ENCODE peak calls at places on chromosomes 12 and 14, in six cellular contexts. N, O, Z, V, P and Y are unnamed samples. For H3K4me1, the result is how much of the 10 kb centered on the place peaks cover.

GRCh38 chr12:131408036-131408365 is 302.9 kb upstream of the SFSWAP start:
- DNase-seq in P (no peak), N (no peak), V (no peak), Z (no peak), O (no peak), Y (no peak)

GRCh38 chr14:58288106-58288792 is 10.1 kb upstream of the ARID4A start:
- DNase-seq in V (no peak), P (no peak), Z (no peak), O (no peak), N (no peak), Y (no peak)

GRCh38 chr12:95115641-95116040 is 42.2 kb upstream of the NR2C1 start:
- DNase-seq in N (no peak), V (peak), O (no peak), P (no peak), Z (no peak), Y (no peak)

GRCh38 chr14:75343914-75344313 is 65.3 kb downstream of the FOS start:
- DNase-seq in Z (no peak), P (peak), O (no peak), V (no peak), N (no peak), Y (no peak)

GRCh38 chr14:64899958-64900357 is 14.3 kb upstream of the CHURC1 start:
- DNase-seq in N (no peak), V (no peak), O (no peak), P (no peak), Z (no peak), Y (no peak)

GRCh38 chr12:113777751-113778150 is 188.4 kb downstream of the RBM19 start:
- DNase-seq in P (no peak), V (no peak), Z (no peak), O (no peak), N (no peak), Y (no peak)

GRCh38 chr14:104207142-104207845 is 68.9 kb downstream of the KIF26A start:
- DNase-seq in V (no peak), P (no peak), O (no peak), N (no peak), Z (no peak), Y (no peak)

GRCh38 chr12:79124385-79124784 is 259.8 kb downstream of the SYT1 start:
- DNase-seq in Z (no peak), V (no peak), P (no peak), N (no peak), O (no peak), Y (no peak)

GRCh38 chr12:108198043-108198442 is 69.0 kb downstream of the WSCD2 start:
- DNase-seq in Z (no peak), V (no peak), P (no peak), O (no peak), N (no peak), Y (no peak)

GRCh38 chr12:111248221-111248620 is 120.7 kb downstream of the PHETA1 start:
- DNase-seq in Z (no peak), V (peak), P (no peak), N (no peak), O (no peak), Y (no peak)

GRCh38 chr12:15933751-15934150 is 22.6 kb downstream of the DERA start:
- DNase-seq in P (no peak), O (no peak), Z (no peak), N (no peak), V (no peak), Y (no peak)

GRCh38 chr12:28909291-28909690 is 239.8 kb upstream of the FAR2 start:
- DNase-seq in N (no peak), O (no peak), Z (no peak), P (no peak), V (peak), Y (no peak)

GRCh38 chr14:77088219-77088618 is 9.8 kb upstream of the CIPC start:
- DNase-seq in V (peak), O (peak), N (peak), P (no peak), Z (no peak), Y (no peak)

GRCh38 chr12:48765753-48766162 is 23.1 kb downstream of the ADCY6 start:
- DNase-seq in Z (no peak), O (no peak), P (no peak), N (no peak), V (no peak), Y (no peak)

DNA sequence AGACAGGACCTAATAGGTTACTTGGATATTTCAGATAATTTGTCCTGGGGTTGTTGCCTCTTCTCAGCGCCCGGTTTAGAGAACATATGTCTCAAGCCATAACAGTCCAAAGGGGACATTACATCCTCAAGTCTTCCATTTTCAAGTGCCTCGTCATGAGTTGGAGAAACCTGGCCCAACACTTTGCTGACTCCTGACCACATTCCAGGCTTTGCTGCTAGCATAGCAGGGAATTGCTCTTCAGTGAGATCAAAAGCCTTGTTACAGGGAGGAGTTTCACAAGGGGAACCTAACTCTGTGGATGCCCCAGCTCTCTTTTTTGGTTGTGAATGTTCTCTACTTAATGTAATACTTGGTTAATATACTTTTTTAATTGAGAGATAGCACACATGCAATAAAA is 8.2 kb upstream of the MMP19 start:
- DNase-seq in O (no peak), Z (no peak), P (no peak), N (no peak), V (no peak), Y (no peak)
- H3K27ac ChIP-seq in O (no peak), Z (no peak), P (no peak), N (no peak), V (no peak), Y (no peak)

DNA sequence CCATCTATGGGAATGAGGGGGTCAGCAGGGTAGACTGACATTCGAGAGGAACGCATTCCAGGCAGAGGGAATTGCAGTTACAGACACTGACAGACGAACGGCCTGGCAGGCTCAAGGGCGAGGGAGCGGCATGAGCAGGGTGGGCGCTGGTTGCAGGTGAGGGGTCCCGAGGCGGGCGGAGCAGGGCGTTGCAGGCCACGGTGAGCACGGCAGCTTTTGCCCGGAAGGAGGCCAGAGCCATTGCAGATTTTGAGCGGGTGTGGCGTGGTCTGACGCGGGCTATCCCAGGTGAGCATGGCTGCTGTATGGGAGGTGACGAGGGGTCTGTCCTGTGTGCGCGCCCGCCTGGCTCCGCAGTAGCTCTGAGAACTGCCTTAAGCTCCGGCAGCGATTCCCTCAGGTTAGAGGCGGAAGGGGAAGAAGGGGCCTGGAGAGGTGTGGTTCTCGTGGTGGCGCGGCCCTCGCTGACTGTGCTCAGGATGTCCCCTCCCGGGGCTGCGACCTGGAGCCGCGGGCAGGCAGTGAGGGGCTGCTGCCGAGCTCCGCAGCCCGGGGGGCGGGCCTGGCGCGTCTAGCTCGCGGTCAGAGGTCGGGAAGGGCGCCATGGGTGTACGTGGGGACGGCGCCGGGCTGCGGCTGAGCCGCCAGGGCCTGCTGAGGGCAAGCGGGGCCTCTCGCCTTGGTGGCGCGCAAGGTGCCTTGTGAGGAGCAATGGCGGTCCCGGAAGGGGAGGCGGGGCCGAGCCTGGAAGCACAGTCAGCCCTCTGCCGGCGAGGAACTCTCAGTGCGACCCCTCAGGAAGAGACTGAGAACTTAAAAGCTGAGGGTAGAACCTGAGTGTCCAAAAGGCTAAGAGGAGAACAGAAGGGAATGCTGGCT is 177.1 kb downstream of the CACNA1C start:
- DNase-seq in V (no peak), Z (no peak), N (no peak), O (no peak), P (no peak), Y (no peak)
- H3K4me1 ChIP-seq in V (under half), Z (under half), N (under half), O (under half), P (under half), Y (under half)

DNA sequence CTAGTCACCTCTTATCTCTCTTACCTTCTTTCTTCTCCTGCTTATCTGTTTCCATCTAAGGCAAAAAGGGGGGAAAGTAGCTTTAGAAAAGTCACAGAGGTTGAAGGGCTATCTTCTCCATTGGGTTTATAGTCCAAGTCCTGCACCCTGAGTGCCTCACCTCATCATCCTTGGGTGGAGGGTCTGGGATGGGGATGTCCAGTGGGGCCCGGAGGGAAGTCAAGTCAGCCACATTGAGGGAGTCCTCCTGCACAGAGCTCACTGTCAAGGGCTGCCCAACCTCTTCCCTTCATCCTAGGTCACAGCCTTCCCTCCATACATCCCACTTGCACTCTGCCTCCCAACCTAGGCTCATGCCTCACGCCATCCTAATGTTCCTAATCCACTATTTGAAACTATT is 1.2 kb downstream of the PSME2 start:
- DNase-seq in V (no peak), O (no peak), P (no peak), Z (no peak), N (no peak), Y (no peak)
- H3K4me3 ChIP-seq in V (no peak), O (no peak), P (peak), Z (no peak), N (peak), Y (no peak)

GRCh38 chr12:106296179-106296877 is 6.2 kb upstream of the TCP11L2 start:
- DNase-seq in N (peak), O (peak), Z (no peak), V (peak), P (no peak), Y (no peak)
- H3K27ac ChIP-seq in N (no peak), O (no peak), Z (no peak), V (peak), P (no peak), Y (no peak)

GRCh38 chr12:49985981-49986380 is 13.2 kb downstream of the AQP6 start:
- DNase-seq in N (no peak), Z (no peak), V (no peak), O (no peak), P (no peak), Y (no peak)
- H3K4me1 ChIP-seq in N (under half), Z (under half), V (under half), O (under half), P (under half), Y (under half)

DNA sequence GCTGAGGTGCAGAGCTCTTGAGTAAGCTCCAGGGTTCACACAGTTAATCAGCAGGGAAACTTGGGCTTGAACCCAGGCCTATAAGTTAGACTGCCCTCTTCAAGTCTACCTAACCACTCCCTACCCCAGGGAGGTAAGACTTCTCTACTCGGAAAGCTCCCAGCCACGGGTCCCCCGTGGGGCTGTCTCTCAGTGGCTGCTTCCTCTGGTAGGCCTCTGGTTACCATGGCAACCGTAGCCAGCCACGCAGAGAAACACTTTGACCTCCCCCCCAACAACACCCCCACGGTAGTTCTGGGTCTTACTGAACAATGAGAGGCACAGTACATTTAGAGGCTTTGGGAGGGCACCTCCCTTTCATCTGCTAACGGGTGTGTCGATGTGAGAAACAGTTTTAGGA is 245.2 kb downstream of the AACS start:
- DNase-seq in O (no peak), N (no peak), Z (no peak), V (no peak), P (no peak), Y (no peak)
- H3K4me3 ChIP-seq in O (no peak), N (no peak), Z (no peak), V (no peak), P (no peak), Y (no peak)

GRCh38 chr12:121720762-121721161 is 8.2 kb downstream of the TMEM120B start:
- DNase-seq in N (no peak), P (no peak), V (no peak), Z (no peak), O (no peak), Y (no peak)

GRCh38 chr12:121718653-121719239 is 6.2 kb downstream of the TMEM120B start:
- DNase-seq in O (no peak), V (no peak), N (no peak), Z (no peak), P (peak), Y (peak)

GRCh38 chr12:121715862-121716435 is 3.4 kb downstream of the TMEM120B start:
- DNase-seq in V (no peak), N (no peak), Z (no peak), P (no peak), O (no peak), Y (no peak)

GRCh38 chr12:121723200-121723599 is 10.6 kb downstream of the TMEM120B start:
- DNase-seq in Z (no peak), P (no peak), O (no peak), V (no peak), N (no peak), Y (no peak)

DNA sequence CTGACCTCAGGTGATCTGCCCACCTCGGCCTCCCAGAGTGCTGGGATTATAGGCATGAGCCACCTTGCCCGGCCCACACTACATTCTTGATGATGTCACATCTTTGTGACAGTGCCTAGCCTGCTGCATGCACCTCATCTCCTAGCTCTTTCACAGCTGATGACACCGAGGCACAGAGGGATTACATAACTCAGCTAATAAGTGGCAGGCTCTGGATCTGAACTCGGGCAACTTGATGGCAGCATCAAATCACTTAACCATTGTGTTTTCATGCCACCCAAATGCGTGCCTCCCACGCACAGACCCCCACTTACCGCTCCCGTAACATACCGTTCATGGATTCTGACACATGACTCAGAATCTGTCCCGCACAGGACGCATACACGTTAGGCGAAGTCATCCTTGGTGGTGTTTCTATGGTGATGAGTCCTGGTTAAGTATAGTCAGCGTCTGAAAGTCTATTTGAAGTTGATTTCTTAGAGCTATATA is 7.4 kb downstream of the TMEM120B start:
- DNase-seq in N (no peak), V (peak), O (no peak), P (no peak), Z (no peak), Y (no peak)
- H3K27ac ChIP-seq in N (no peak), V (no peak), O (no peak), P (peak), Z (no peak), Y (no peak)